ENCODE peak calls at places on chromosomes 3 and 15, in ten cellular contexts. D is activated T-cell treated with anti-CD3 and anti-CD28 coated beads, Interleukin-2, amount 50 U/mL, for 48 hours; I is skeletal muscle cell; Z is A172; T is C1 segment of cervical spinal cord; R is progenitor cell of endocrine pancreas; V is CD8-positive, alpha-beta T cell; A is astrocyte; G is HuH-7.5; W is GM19239. C is an unnamed sample.

GRCh38 chr3:123687286-123687685 is 102.4 kb upstream of the HACD2 start:
- DNase-seq in D (no peak), I (no peak), Z (peak; percentile 46), T (no peak), R (no peak), V (no peak), A (no peak), G (no peak), W (no peak), C (no peak)

GRCh38 chr15:55789066-55789660 is 46.2 kb upstream of the PRTG start:
- DNase-seq in D (peak; percentile 74), I (no peak), Z (no peak), T (no peak), R (no peak), V (peak; percentile 41), A (no peak), G (peak; percentile 22), W (peak; percentile 12), C (no peak)

GRCh38 chr3:124915254-124915653 is 19.3 kb downstream of the MUC13 start:
- DNase-seq in D (no peak), I (no peak), Z (no peak), T (no peak), R (no peak), V (no peak), A (no peak), G (no peak), W (no peak), C (no peak)

GRCh38 chr15:31405200-31405929 is 78.7 kb downstream of the KLF13 start:
- DNase-seq in D (no peak), I (no peak), Z (peak; percentile 67), T (no peak), R (no peak), V (peak; percentile 46), A (no peak), G (no peak), W (no peak), C (peak; percentile 45)

GRCh38 chr15:73909616-73910015 is 16.6 kb upstream of the LOXL1 start:
- DNase-seq in D (no peak), I (no peak), Z (no peak), T (no peak), R (no peak), V (no peak), A (no peak), G (no peak), W (no peak), C (no peak)

GRCh38 chr15:76664895-76665294 is 240.2 kb downstream of the SCAPER start:
- DNase-seq in D (no peak), I (no peak), Z (no peak), T (no peak), R (no peak), V (no peak), A (no peak), G (no peak), W (no peak), C (no peak)

GRCh38 chr15:78206326-78207109 is 27.8 kb downstream of the ACSBG1 start:
- DNase-seq in D (no peak), I (peak; percentile 9), Z (peak; percentile 27), T (no peak), R (no peak), V (no peak), A (peak; percentile 26), G (no peak), W (no peak), C (no peak)

GRCh38 chr3:147422934-147423599 is 13.9 kb downstream of the ZIC1 start:
- DNase-seq in D (no peak), I (no peak), Z (no peak), T (no peak), R (no peak), V (no peak), A (no peak), G (peak; percentile 79), W (no peak), C (no peak)

GRCh38 chr3:107272885-107273284 is 104.4 kb upstream of the CCDC54 start:
- DNase-seq in D (no peak), I (no peak), Z (no peak), T (no peak), R (no peak), V (no peak), A (no peak), G (no peak), W (no peak), C (no peak)

GRCh38 chr3:137134431-137134830 is 176.6 kb downstream of the IL20RB start:
- DNase-seq in D (no peak), I (no peak), Z (no peak), T (no peak), R (no peak), V (no peak), A (no peak), G (no peak), W (no peak), C (no peak)

GRCh38 chr3:23356923-23357322 is 153.8 kb downstream of the UBE2E2 start:
- DNase-seq in D (no peak), I (no peak), Z (no peak), T (no peak), R (no peak), V (no peak), A (no peak), G (no peak), W (no peak), C (no peak)

GRCh38 chr3:126014252-126014651 is 45.3 kb downstream of the ROPN1B start:
- DNase-seq in D (no peak), I (peak; percentile 5), Z (peak; percentile 29), T (no peak), R (no peak), V (peak; percentile 8), A (peak; percentile 72), G (no peak), W (no peak), C (no peak)

GRCh38 chr15:62708470-62708869 is 334.1 kb upstream of the TPM1 start:
- DNase-seq in D (no peak), I (no peak), Z (no peak), T (no peak), R (no peak), V (no peak), A (no peak), G (no peak), W (no peak), C (no peak)

GRCh38 chr15:46921906-46922305 is 795.4 kb upstream of the SEMA6D start:
- DNase-seq in D (no peak), I (no peak), Z (no peak), T (no peak), R (no peak), V (no peak), A (no peak), G (no peak), W (no peak), C (no peak)

GRCh38 chr3:108475220-108475782 is 35.1 kb downstream of the MYH15 start:
- DNase-seq in D (no peak), I (no peak), Z (no peak), T (no peak), R (no peak), V (no peak), A (no peak), G (no peak), W (no peak), C (no peak)

GRCh38 chr3:115146032-115146417 is 1.1 kb downstream of the ZBTB20 start:
- DNase-seq in D (peak; percentile 47), I (peak; percentile 39), Z (peak; percentile 68), T (peak; percentile 25), R (no peak), V (peak; percentile 44), A (peak; percentile 78), G (peak; percentile 43), W (no peak), C (peak; percentile 45)

GRCh38 chr15:75577401-75578205 is 1.5 kb downstream of the PTPN9 start:
- DNase-seq in D (peak; percentile 28), I (no peak), Z (no peak), T (peak; percentile 20), R (no peak), V (no peak), A (no peak), G (no peak), W (no peak), C (no peak)

GRCh38 chr15:61684749-61685467 is 375.3 kb downstream of the VPS13C start:
- DNase-seq in D (no peak), I (no peak), Z (no peak), T (no peak), R (no peak), V (no peak), A (no peak), G (no peak), W (no peak), C (no peak)

GRCh38 chr3:114409291-114409690 is 115.5 kb downstream of the TIGIT start:
- DNase-seq in D (no peak), I (no peak), Z (no peak), T (no peak), R (no peak), V (no peak), A (peak; percentile 6), G (no peak), W (no peak), C (no peak)

GRCh38 chr3:32004111-32004790 is 22.7 kb downstream of the ZNF860 start:
- DNase-seq in D (no peak), I (no peak), Z (no peak), T (no peak), R (no peak), V (no peak), A (no peak), G (no peak), W (no peak), C (no peak)

GRCh38 chr3:14273886-14274517 is 95.4 kb downstream of the LSM3 start:
- DNase-seq in D (no peak), I (no peak), Z (peak; percentile 47), T (no peak), R (no peak), V (no peak), A (no peak), G (peak; percentile 11), W (no peak), C (no peak)

GRCh38 chr3:47016934-47017435 is 37.5 kb downstream of the NBEAL2 start:
- DNase-seq in D (peak; percentile 46), I (peak; percentile 67), Z (peak; percentile 85), T (no peak), R (no peak), V (peak; percentile 44), A (peak; percentile 88), G (no peak), W (no peak), C (peak; percentile 53)

GRCh38 chr3:66497288-66497972 is 3.4 kb downstream of the LRIG1 start:
- DNase-seq in D (no peak), I (no peak), Z (no peak), T (no peak), R (no peak), V (no peak), A (no peak), G (no peak), W (no peak), C (no peak)

C was measured in KG1.